ENCODE peak calls at places on chromosome 18, in nine cellular contexts. One of them, this sample, is unnamed.

GRCh38 chr18:36309436-36310391 is 12.2 kb downstream of the FHOD3 start:
- DNase-seq in RWPE1: peak; percentile 79
- DNase-seq in lung: no peak
- DNase-seq in ovary: peak; percentile 59
- DNase-seq in HL-60: no peak
- DNase-seq in brain microvascular endothelial cell: peak; percentile 99
- DNase-seq in stomach: no peak
- DNase-seq in suprapubic skin: no peak
- DNase-seq in endodermal cell: peak; percentile 42
- DNase-seq in this sample: no peak

GRCh38 chr18:36942264-36942663 is 113.3 kb downstream of the KIAA1328 start:
- DNase-seq in RWPE1: no peak
- DNase-seq in lung: no peak
- DNase-seq in ovary: no peak
- DNase-seq in HL-60: peak; percentile 14
- DNase-seq in brain microvascular endothelial cell: peak; percentile 33
- DNase-seq in stomach: no peak
- DNase-seq in suprapubic skin: no peak
- DNase-seq in endodermal cell: peak; percentile 55
- DNase-seq in this sample: no peak

GRCh38 chr18:12043811-12044210 is 49.8 kb upstream of the ANKRD62 start:
- DNase-seq in RWPE1: no peak
- DNase-seq in lung: no peak
- DNase-seq in ovary: no peak
- DNase-seq in HL-60: no peak
- DNase-seq in brain microvascular endothelial cell: no peak
- DNase-seq in stomach: no peak
- DNase-seq in suprapubic skin: no peak
- DNase-seq in endodermal cell: no peak
- DNase-seq in this sample: no peak

GRCh38 chr18:26479686-26480079 is 68.7 kb downstream of the KCTD1 start:
- DNase-seq in RWPE1: no peak
- DNase-seq in lung: no peak
- DNase-seq in ovary: no peak
- DNase-seq in HL-60: no peak
- DNase-seq in brain microvascular endothelial cell: no peak
- DNase-seq in stomach: no peak
- DNase-seq in suprapubic skin: no peak
- DNase-seq in endodermal cell: no peak
- DNase-seq in this sample: no peak

GRCh38 chr18:57352271-57352701 is at the start of gene ST8SIA3:
- DNase-seq in RWPE1: no peak
- DNase-seq in lung: no peak
- DNase-seq in ovary: no peak
- DNase-seq in HL-60: no peak
- DNase-seq in brain microvascular endothelial cell: no peak
- DNase-seq in stomach: no peak
- DNase-seq in suprapubic skin: no peak
- DNase-seq in endodermal cell: peak; percentile 57
- DNase-seq in this sample: no peak

GRCh38 chr18:52160652-52161051 is 179.3 kb upstream of the DCC start:
- DNase-seq in RWPE1: peak; percentile 78
- DNase-seq in lung: no peak
- DNase-seq in ovary: no peak
- DNase-seq in HL-60: no peak
- DNase-seq in brain microvascular endothelial cell: no peak
- DNase-seq in stomach: no peak
- DNase-seq in suprapubic skin: no peak
- DNase-seq in endodermal cell: peak; percentile 65
- DNase-seq in this sample: no peak

GRCh38 chr18:26642461-26643348 is 94.4 kb upstream of the KCTD1 start:
- DNase-seq in RWPE1: no peak
- DNase-seq in lung: no peak
- DNase-seq in ovary: no peak
- DNase-seq in HL-60: no peak
- DNase-seq in brain microvascular endothelial cell: no peak
- DNase-seq in stomach: no peak
- DNase-seq in suprapubic skin: no peak
- DNase-seq in endodermal cell: no peak
- DNase-seq in this sample: no peak

GRCh38 chr18:7953085-7953958 is 386.2 kb downstream of the PTPRM start:
- DNase-seq in RWPE1: no peak
- DNase-seq in lung: no peak
- DNase-seq in ovary: no peak
- DNase-seq in HL-60: no peak
- DNase-seq in brain microvascular endothelial cell: no peak
- DNase-seq in stomach: no peak
- DNase-seq in suprapubic skin: no peak
- DNase-seq in endodermal cell: no peak
- DNase-seq in this sample: no peak

GRCh38 chr18:78913830-78914585 is 65.6 kb upstream of the SALL3 start:
- DNase-seq in RWPE1: no peak
- DNase-seq in lung: no peak
- DNase-seq in ovary: no peak
- DNase-seq in HL-60: no peak
- DNase-seq in brain microvascular endothelial cell: no peak
- DNase-seq in stomach: no peak
- DNase-seq in suprapubic skin: peak; percentile 69
- DNase-seq in endodermal cell: peak; percentile 43
- DNase-seq in this sample: no peak

GRCh38 chr18:50879302-50880107 is 587 bp downstream of the ME2 start:
- DNase-seq in RWPE1: peak; percentile 5
- DNase-seq in lung: peak; percentile 33
- DNase-seq in ovary: no peak
- DNase-seq in HL-60: no peak
- DNase-seq in brain microvascular endothelial cell: peak; percentile 42
- DNase-seq in stomach: peak; percentile 43
- DNase-seq in suprapubic skin: no peak
- DNase-seq in endodermal cell: peak; percentile 82
- DNase-seq in this sample: no peak

GRCh38 chr18:53382870-53383269 is 841.6 kb downstream of the MBD2 start:
- DNase-seq in RWPE1: no peak
- DNase-seq in lung: no peak
- DNase-seq in ovary: no peak
- DNase-seq in HL-60: no peak
- DNase-seq in brain microvascular endothelial cell: no peak
- DNase-seq in stomach: no peak
- DNase-seq in suprapubic skin: no peak
- DNase-seq in endodermal cell: no peak
- DNase-seq in this sample: no peak

GRCh38 chr18:49723648-49724180 is 89.6 kb downstream of the ACAA2 start:
- DNase-seq in RWPE1: no peak
- DNase-seq in lung: no peak
- DNase-seq in ovary: no peak
- DNase-seq in HL-60: no peak
- DNase-seq in brain microvascular endothelial cell: peak; percentile 41
- DNase-seq in stomach: no peak
- DNase-seq in suprapubic skin: no peak
- DNase-seq in endodermal cell: peak; percentile 83
- DNase-seq in this sample: no peak

GRCh38 chr18:25727281-25727680 is 363.1 kb downstream of the SS18 start:
- DNase-seq in RWPE1: no peak
- DNase-seq in lung: no peak
- DNase-seq in ovary: no peak
- DNase-seq in HL-60: no peak
- DNase-seq in brain microvascular endothelial cell: no peak
- DNase-seq in stomach: no peak
- DNase-seq in suprapubic skin: no peak
- DNase-seq in endodermal cell: no peak
- DNase-seq in this sample: no peak

GRCh38 chr18:39751926-39752325 is 2186.3 kb upstream of the CELF4 start:
- DNase-seq in RWPE1: no peak
- DNase-seq in lung: no peak
- DNase-seq in ovary: no peak
- DNase-seq in HL-60: no peak
- DNase-seq in brain microvascular endothelial cell: no peak
- DNase-seq in stomach: no peak
- DNase-seq in suprapubic skin: no peak
- DNase-seq in endodermal cell: no peak
- DNase-seq in this sample: no peak

DNA sequence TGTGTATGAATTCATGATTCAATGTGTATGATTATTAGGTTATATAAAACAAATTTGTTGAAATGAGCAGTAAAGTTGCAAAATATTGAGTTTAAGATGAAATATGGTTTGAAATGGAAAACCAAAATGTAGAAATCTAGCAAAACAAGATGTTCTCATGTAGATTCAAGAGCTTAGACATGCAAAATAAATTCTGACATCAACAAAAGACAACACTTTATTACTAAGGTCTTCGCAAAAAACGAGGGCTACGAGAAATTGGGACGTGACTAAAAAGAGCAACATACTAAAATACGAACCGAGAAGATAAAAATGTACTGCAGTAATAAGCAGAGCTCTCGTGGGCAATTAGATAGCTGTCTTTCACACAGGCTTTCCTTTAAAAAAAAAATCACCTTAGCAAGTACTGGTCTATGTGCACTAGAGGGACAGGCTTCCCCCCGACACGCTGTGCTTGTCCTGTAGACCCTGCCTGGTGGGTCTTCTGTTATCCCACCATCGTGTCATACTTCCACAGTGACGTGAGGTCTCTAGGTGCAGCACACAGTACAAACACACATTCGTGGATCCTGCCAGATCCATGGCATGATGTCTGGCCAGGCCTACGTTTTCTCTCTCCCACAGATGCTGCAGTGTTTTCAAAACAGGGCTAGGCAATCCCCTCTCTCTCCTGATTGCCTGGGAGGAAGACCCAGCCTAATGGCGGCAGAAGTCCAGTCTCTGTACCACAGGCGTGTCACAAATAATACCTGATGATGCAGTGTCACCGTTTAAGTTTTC is 240.8 kb downstream of the TCF4 start:
- DNase-seq in RWPE1: no peak
- DNase-seq in lung: no peak
- DNase-seq in ovary: no peak
- DNase-seq in HL-60: no peak
- DNase-seq in brain microvascular endothelial cell: no peak
- DNase-seq in stomach: no peak
- DNase-seq in suprapubic skin: no peak
- DNase-seq in endodermal cell: no peak
- DNase-seq in this sample: no peak
- TF ChIP-seq CTCF in RWPE1: no peak
- TF ChIP-seq CTCF in lung: no peak
- TF ChIP-seq CTCF in ovary: no peak
- TF ChIP-seq CTCF in HL-60: no peak
- TF ChIP-seq CTCF in brain microvascular endothelial cell: no peak
- TF ChIP-seq CTCF in stomach: no peak
- TF ChIP-seq CTCF in suprapubic skin: no peak
- TF ChIP-seq CTCF in endodermal cell: peak; percentile 36
- TF ChIP-seq CTCF in this sample: no peak

GRCh38 chr18:8988262-8988871 is 114.1 kb upstream of the NDUFV2 start:
- DNase-seq in RWPE1: peak; percentile 69
- DNase-seq in lung: peak; percentile 58
- DNase-seq in ovary: peak; percentile 29
- DNase-seq in HL-60: no peak
- DNase-seq in brain microvascular endothelial cell: peak; percentile 53
- DNase-seq in stomach: peak; percentile 59
- DNase-seq in suprapubic skin: no peak
- DNase-seq in endodermal cell: peak; percentile 89
- DNase-seq in this sample: peak; percentile 32
- H3K27ac ChIP-seq in RWPE1: peak overlapping the region; percentile 33
- H3K27ac ChIP-seq in lung: no peak overlapping the region
- H3K27ac ChIP-seq in ovary: no peak overlapping the region
- H3K27ac ChIP-seq in HL-60: no peak overlapping the region
- H3K27ac ChIP-seq in brain microvascular endothelial cell: no peak overlapping the region
- H3K27ac ChIP-seq in stomach: no peak overlapping the region
- H3K27ac ChIP-seq in suprapubic skin: no peak overlapping the region
- H3K27ac ChIP-seq in endodermal cell: no peak overlapping the region
- H3K27ac ChIP-seq in this sample: no peak overlapping the region

DNA sequence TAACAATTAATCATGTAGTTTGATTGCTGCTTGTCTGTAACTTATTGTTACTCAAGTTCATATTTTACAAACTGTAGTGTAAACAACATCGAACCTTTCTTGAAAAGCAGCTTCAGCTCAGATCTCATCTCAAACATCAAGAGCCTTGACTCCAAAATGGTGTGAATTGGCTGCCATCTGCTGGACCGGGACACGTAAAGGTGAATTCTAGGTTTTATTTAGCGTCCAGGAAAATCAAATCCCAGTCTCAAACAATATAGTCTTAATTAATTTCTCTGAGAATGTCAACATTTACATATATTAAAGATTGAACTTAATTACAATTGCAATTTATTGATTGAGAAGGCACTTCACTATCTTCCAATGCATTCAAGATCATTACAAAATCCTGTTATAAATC is 453.0 kb downstream of the GALR1 start:
- DNase-seq in RWPE1: peak; percentile 17
- DNase-seq in lung: no peak
- DNase-seq in ovary: no peak
- DNase-seq in HL-60: no peak
- DNase-seq in brain microvascular endothelial cell: peak; percentile 1
- DNase-seq in stomach: no peak
- DNase-seq in suprapubic skin: no peak
- DNase-seq in endodermal cell: peak; percentile 73
- DNase-seq in this sample: no peak
- TF ChIP-seq CTCF in RWPE1: peak; percentile 57
- TF ChIP-seq CTCF in lung: peak; percentile 4
- TF ChIP-seq CTCF in ovary: no peak
- TF ChIP-seq CTCF in HL-60: no peak
- TF ChIP-seq CTCF in brain microvascular endothelial cell: peak; percentile 8
- TF ChIP-seq CTCF in stomach: no peak
- TF ChIP-seq CTCF in suprapubic skin: no peak
- TF ChIP-seq CTCF in endodermal cell: peak; percentile 70
- TF ChIP-seq CTCF in this sample: no peak

GRCh38 chr18:3256693-3257626 is 5.0 kb upstream of the MYL12B start:
- DNase-seq in RWPE1: no peak
- DNase-seq in lung: no peak
- DNase-seq in ovary: no peak
- DNase-seq in HL-60: no peak
- DNase-seq in brain microvascular endothelial cell: peak; percentile 53
- DNase-seq in stomach: peak; percentile 49
- DNase-seq in suprapubic skin: no peak
- DNase-seq in endodermal cell: no peak
- DNase-seq in this sample: no peak
- H3K27ac ChIP-seq in RWPE1: peak overlapping the region; percentile 57
- H3K27ac ChIP-seq in lung: peak overlapping the region; percentile 95
- H3K27ac ChIP-seq in ovary: no peak overlapping the region
- H3K27ac ChIP-seq in HL-60: no peak overlapping the region
- H3K27ac ChIP-seq in brain microvascular endothelial cell: peak overlapping the region; percentile 60
- H3K27ac ChIP-seq in stomach: peak overlapping the region; percentile 86
- H3K27ac ChIP-seq in suprapubic skin: peak overlapping the region; percentile 17
- H3K27ac ChIP-seq in endodermal cell: no peak overlapping the region
- H3K27ac ChIP-seq in this sample: peak overlapping the region; percentile 100